ENCODE peak calls at places on chromosomes 1 and 21, in nine cellular contexts. One of them, this sample, is unnamed.

GRCh38 chr1:40301066-40301465 is 16.0 kb downstream of the COL9A2 start:
- DNase-seq in colonic mucosa: no peak
- DNase-seq in endodermal cell: no peak
- DNase-seq in A549: no peak
- DNase-seq in Panc1: no peak
- DNase-seq in nephron progenitor cell: no peak
- DNase-seq in astrocyte of the spinal cord: no peak
- DNase-seq in astrocyte: no peak
- DNase-seq in CD8-positive, alpha-beta T cell: no peak
- DNase-seq in this sample: no peak

GRCh38 chr1:234069760-234070159 is 165.3 kb downstream of the SLC35F3 start:
- DNase-seq in astrocyte of the spinal cord: no peak
- DNase-seq in CD8-positive, alpha-beta T cell: no peak
- DNase-seq in nephron progenitor cell: no peak
- DNase-seq in Panc1: no peak
- DNase-seq in colonic mucosa: no peak
- DNase-seq in endodermal cell: peak
- DNase-seq in astrocyte: no peak
- DNase-seq in A549: peak
- DNase-seq in this sample: no peak

GRCh38 chr21:29346281-29346680 is 47.6 kb downstream of the BACH1 start:
- DNase-seq in A549: no peak
- DNase-seq in CD8-positive, alpha-beta T cell: no peak
- DNase-seq in astrocyte: no peak
- DNase-seq in endodermal cell: no peak
- DNase-seq in Panc1: no peak
- DNase-seq in nephron progenitor cell: no peak
- DNase-seq in colonic mucosa: no peak
- DNase-seq in astrocyte of the spinal cord: no peak
- DNase-seq in this sample: no peak

GRCh38 chr1:14983277-14983676 is 170.3 kb upstream of the TMEM51 start:
- DNase-seq in CD8-positive, alpha-beta T cell: no peak
- DNase-seq in A549: no peak
- DNase-seq in endodermal cell: peak
- DNase-seq in Panc1: no peak
- DNase-seq in nephron progenitor cell: no peak
- DNase-seq in colonic mucosa: no peak
- DNase-seq in astrocyte of the spinal cord: no peak
- DNase-seq in astrocyte: no peak
- DNase-seq in this sample: no peak

GRCh38 chr1:62515055-62515454 is 78.2 kb downstream of the USP1 start:
- DNase-seq in CD8-positive, alpha-beta T cell: no peak
- DNase-seq in endodermal cell: no peak
- DNase-seq in colonic mucosa: no peak
- DNase-seq in nephron progenitor cell: no peak
- DNase-seq in astrocyte: no peak
- DNase-seq in astrocyte of the spinal cord: no peak
- DNase-seq in A549: no peak
- DNase-seq in Panc1: no peak
- DNase-seq in this sample: no peak

GRCh38 chr1:21052034-21052433 is 124.7 kb downstream of the EIF4G3 start:
- DNase-seq in astrocyte of the spinal cord: no peak
- DNase-seq in A549: no peak
- DNase-seq in astrocyte: no peak
- DNase-seq in nephron progenitor cell: no peak
- DNase-seq in endodermal cell: no peak
- DNase-seq in colonic mucosa: no peak
- DNase-seq in CD8-positive, alpha-beta T cell: no peak
- DNase-seq in Panc1: no peak
- DNase-seq in this sample: no peak

GRCh38 chr1:61626820-61627219 is 98.1 kb downstream of the TM2D1 start:
- DNase-seq in endodermal cell: no peak
- DNase-seq in CD8-positive, alpha-beta T cell: no peak
- DNase-seq in astrocyte: peak
- DNase-seq in colonic mucosa: no peak
- DNase-seq in astrocyte of the spinal cord: no peak
- DNase-seq in Panc1: no peak
- DNase-seq in A549: no peak
- DNase-seq in nephron progenitor cell: no peak
- DNase-seq in this sample: no peak

GRCh38 chr1:183515002-183515689 is 42.8 kb downstream of the SMG7 start:
- DNase-seq in Panc1: peak
- DNase-seq in colonic mucosa: no peak
- DNase-seq in astrocyte: peak
- DNase-seq in endodermal cell: no peak
- DNase-seq in astrocyte of the spinal cord: peak
- DNase-seq in nephron progenitor cell: no peak
- DNase-seq in CD8-positive, alpha-beta T cell: no peak
- DNase-seq in A549: peak
- DNase-seq in this sample: no peak

GRCh38 chr1:39352881-39353280 is 138.6 kb upstream of the BMP8A start:
- DNase-seq in astrocyte of the spinal cord: no peak
- DNase-seq in nephron progenitor cell: no peak
- DNase-seq in astrocyte: no peak
- DNase-seq in endodermal cell: no peak
- DNase-seq in A549: no peak
- DNase-seq in Panc1: no peak
- DNase-seq in colonic mucosa: no peak
- DNase-seq in CD8-positive, alpha-beta T cell: no peak
- DNase-seq in this sample: no peak

GRCh38 chr1:241136401-241136800 is 220.6 kb downstream of the RGS7 start:
- DNase-seq in A549: no peak
- DNase-seq in colonic mucosa: no peak
- DNase-seq in CD8-positive, alpha-beta T cell: no peak
- DNase-seq in Panc1: no peak
- DNase-seq in astrocyte: no peak
- DNase-seq in astrocyte of the spinal cord: no peak
- DNase-seq in nephron progenitor cell: no peak
- DNase-seq in endodermal cell: no peak
- DNase-seq in this sample: no peak

GRCh38 chr1:3577300-3577699 is 34.0 kb downstream of the MEGF6 start:
- DNase-seq in CD8-positive, alpha-beta T cell: no peak
- DNase-seq in astrocyte of the spinal cord: peak
- DNase-seq in astrocyte: peak
- DNase-seq in endodermal cell: no peak
- DNase-seq in nephron progenitor cell: no peak
- DNase-seq in Panc1: no peak
- DNase-seq in A549: no peak
- DNase-seq in colonic mucosa: no peak
- DNase-seq in this sample: no peak

GRCh38 chr1:59692591-59692990 is 122.2 kb upstream of the HOOK1 start:
- DNase-seq in A549: no peak
- DNase-seq in Panc1: no peak
- DNase-seq in CD8-positive, alpha-beta T cell: no peak
- DNase-seq in colonic mucosa: no peak
- DNase-seq in astrocyte: peak
- DNase-seq in astrocyte of the spinal cord: peak
- DNase-seq in endodermal cell: no peak
- DNase-seq in nephron progenitor cell: no peak
- DNase-seq in this sample: no peak

GRCh38 chr21:34890724-34891609 is 158.1 kb downstream of the RUNX1 start:
- DNase-seq in A549: no peak
- DNase-seq in endodermal cell: peak
- DNase-seq in colonic mucosa: no peak
- DNase-seq in astrocyte of the spinal cord: peak
- DNase-seq in Panc1: no peak
- DNase-seq in CD8-positive, alpha-beta T cell: no peak
- DNase-seq in astrocyte: peak
- DNase-seq in nephron progenitor cell: peak
- DNase-seq in this sample: no peak

GRCh38 chr21:43300496-43301423 is 126.2 kb downstream of the SIK1 start:
- DNase-seq in endodermal cell: no peak
- DNase-seq in astrocyte of the spinal cord: no peak
- DNase-seq in CD8-positive, alpha-beta T cell: no peak
- DNase-seq in A549: no peak
- DNase-seq in nephron progenitor cell: peak
- DNase-seq in astrocyte: no peak
- DNase-seq in Panc1: no peak
- DNase-seq in colonic mucosa: no peak
- DNase-seq in this sample: no peak

GRCh38 chr1:211830055-211830329 is 571 bp downstream of the LPGAT1 start:
- DNase-seq in A549: no peak
- DNase-seq in astrocyte: no peak
- DNase-seq in nephron progenitor cell: peak
- DNase-seq in Panc1: no peak
- DNase-seq in endodermal cell: no peak
- DNase-seq in CD8-positive, alpha-beta T cell: peak
- DNase-seq in colonic mucosa: no peak
- DNase-seq in astrocyte of the spinal cord: no peak
- DNase-seq in this sample: no peak

GRCh38 chr1:234631721-234632125 is 21.7 kb upstream of the IRF2BP2 start:
- DNase-seq in astrocyte: peak
- DNase-seq in A549: peak
- DNase-seq in Panc1: no peak
- DNase-seq in CD8-positive, alpha-beta T cell: no peak
- DNase-seq in nephron progenitor cell: no peak
- DNase-seq in astrocyte of the spinal cord: peak
- DNase-seq in endodermal cell: no peak
- DNase-seq in colonic mucosa: peak
- DNase-seq in this sample: no peak

GRCh38 chr1:47804127-47804526 is 193.1 kb downstream of the TRABD2B start:
- DNase-seq in astrocyte of the spinal cord: no peak
- DNase-seq in CD8-positive, alpha-beta T cell: no peak
- DNase-seq in endodermal cell: no peak
- DNase-seq in Panc1: no peak
- DNase-seq in nephron progenitor cell: peak
- DNase-seq in colonic mucosa: no peak
- DNase-seq in A549: no peak
- DNase-seq in astrocyte: no peak
- DNase-seq in this sample: no peak

GRCh38 chr1:200458780-200459179 is 48.9 kb upstream of the ZNF281 start:
- DNase-seq in A549: no peak
- DNase-seq in endodermal cell: no peak
- DNase-seq in colonic mucosa: no peak
- DNase-seq in astrocyte of the spinal cord: no peak
- DNase-seq in CD8-positive, alpha-beta T cell: no peak
- DNase-seq in astrocyte: no peak
- DNase-seq in Panc1: no peak
- DNase-seq in nephron progenitor cell: no peak
- DNase-seq in this sample: no peak

GRCh38 chr21:34801519-34802132 is 132.8 kb downstream of the CLIC6 start:
- DNase-seq in A549: peak
- DNase-seq in endodermal cell: peak
- DNase-seq in Panc1: no peak
- DNase-seq in astrocyte: no peak
- DNase-seq in nephron progenitor cell: peak
- DNase-seq in colonic mucosa: no peak
- DNase-seq in astrocyte of the spinal cord: no peak
- DNase-seq in CD8-positive, alpha-beta T cell: no peak
- DNase-seq in this sample: no peak

GRCh38 chr1:174258148-174258550 is 98.8 kb downstream of the RABGAP1L start:
- DNase-seq in nephron progenitor cell: peak
- DNase-seq in astrocyte of the spinal cord: peak
- DNase-seq in astrocyte: peak
- DNase-seq in Panc1: peak
- DNase-seq in CD8-positive, alpha-beta T cell: peak
- DNase-seq in endodermal cell: peak
- DNase-seq in colonic mucosa: peak
- DNase-seq in A549: peak
- DNase-seq in this sample: no peak

GRCh38 chr1:117562581-117563491 is 43.0 kb upstream of the TENT5C start:
- DNase-seq in endodermal cell: no peak
- DNase-seq in Panc1: no peak
- DNase-seq in CD8-positive, alpha-beta T cell: no peak
- DNase-seq in astrocyte of the spinal cord: no peak
- DNase-seq in A549: no peak
- DNase-seq in nephron progenitor cell: no peak
- DNase-seq in colonic mucosa: peak
- DNase-seq in astrocyte: no peak
- DNase-seq in this sample: no peak

GRCh38 chr1:42167611-42168396 is 3.3 kb upstream of the GUCA2A start:
- DNase-seq in colonic mucosa: peak
- DNase-seq in CD8-positive, alpha-beta T cell: no peak
- DNase-seq in A549: no peak
- DNase-seq in Panc1: no peak
- DNase-seq in astrocyte: no peak
- DNase-seq in endodermal cell: peak
- DNase-seq in nephron progenitor cell: no peak
- DNase-seq in astrocyte of the spinal cord: no peak
- DNase-seq in this sample: no peak

GRCh38 chr1:91700332-91700731 is 185.6 kb downstream of the TGFBR3 start:
- DNase-seq in astrocyte of the spinal cord: peak
- DNase-seq in A549: peak
- DNase-seq in nephron progenitor cell: no peak
- DNase-seq in Panc1: no peak
- DNase-seq in endodermal cell: no peak
- DNase-seq in CD8-positive, alpha-beta T cell: no peak
- DNase-seq in astrocyte: no peak
- DNase-seq in colonic mucosa: no peak
- DNase-seq in this sample: no peak
- TF ChIP-seq CTCF in astrocyte of the spinal cord: peak
- TF ChIP-seq CTCF in A549: no peak
- TF ChIP-seq CTCF in nephron progenitor cell: no peak
- TF ChIP-seq CTCF in Panc1: no peak
- TF ChIP-seq CTCF in endodermal cell: peak
- TF ChIP-seq CTCF in CD8-positive, alpha-beta T cell: no peak
- TF ChIP-seq CTCF in astrocyte: peak
- TF ChIP-seq CTCF in colonic mucosa: no peak
- TF ChIP-seq CTCF in this sample: no peak

GRCh38 chr1:43974443-43975248 is at the start of gene ATP6V0B:
- DNase-seq in astrocyte of the spinal cord: peak
- DNase-seq in Panc1: no peak
- DNase-seq in astrocyte: peak
- DNase-seq in colonic mucosa: peak
- DNase-seq in A549: peak
- DNase-seq in CD8-positive, alpha-beta T cell: peak
- DNase-seq in endodermal cell: peak
- DNase-seq in nephron progenitor cell: peak
- DNase-seq in this sample: peak
- TF ChIP-seq CTCF in astrocyte of the spinal cord: peak
- TF ChIP-seq CTCF in Panc1: no peak
- TF ChIP-seq CTCF in astrocyte: no peak
- TF ChIP-seq CTCF in colonic mucosa: no peak
- TF ChIP-seq CTCF in A549: no peak
- TF ChIP-seq CTCF in CD8-positive, alpha-beta T cell: no peak
- TF ChIP-seq CTCF in endodermal cell: peak
- TF ChIP-seq CTCF in nephron progenitor cell: no peak
- TF ChIP-seq CTCF in this sample: peak

GRCh38 chr1:152960452-152961044 is 9.9 kb upstream of the SPRR4 start:
- DNase-seq in nephron progenitor cell: no peak
- DNase-seq in endodermal cell: peak
- DNase-seq in astrocyte of the spinal cord: no peak
- DNase-seq in Panc1: no peak
- DNase-seq in astrocyte: no peak
- DNase-seq in A549: no peak
- DNase-seq in CD8-positive, alpha-beta T cell: no peak
- DNase-seq in colonic mucosa: no peak
- DNase-seq in this sample: no peak
- TF ChIP-seq CTCF in nephron progenitor cell: no peak
- TF ChIP-seq CTCF in endodermal cell: peak
- TF ChIP-seq CTCF in astrocyte of the spinal cord: no peak
- TF ChIP-seq CTCF in Panc1: peak
- TF ChIP-seq CTCF in astrocyte: no peak
- TF ChIP-seq CTCF in A549: no peak
- TF ChIP-seq CTCF in CD8-positive, alpha-beta T cell: no peak
- TF ChIP-seq CTCF in colonic mucosa: no peak
- TF ChIP-seq CTCF in this sample: no peak

DNA sequence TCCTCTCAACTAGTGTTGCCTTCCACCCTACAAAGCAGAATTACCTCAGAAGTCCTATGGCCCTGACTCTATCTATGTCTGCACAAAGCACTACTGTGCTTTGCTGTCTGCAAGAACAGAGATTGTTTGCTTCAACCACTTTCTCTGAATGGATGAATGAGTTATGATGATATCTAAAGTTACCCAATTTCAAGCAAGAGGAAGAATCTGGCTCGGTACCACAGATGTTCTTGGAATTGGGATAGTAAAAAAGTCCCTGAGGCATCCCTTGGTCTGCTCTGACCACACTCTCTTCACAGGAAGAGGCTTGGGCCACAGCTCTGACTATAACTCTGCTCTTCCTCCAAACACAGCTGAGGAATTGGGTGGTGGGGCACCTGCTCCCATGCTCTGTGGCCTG is 31.2 kb downstream of the MTARC1 start:
- DNase-seq in colonic mucosa: no peak
- DNase-seq in astrocyte: peak
- DNase-seq in Panc1: no peak
- DNase-seq in A549: no peak
- DNase-seq in astrocyte of the spinal cord: no peak
- DNase-seq in endodermal cell: no peak
- DNase-seq in CD8-positive, alpha-beta T cell: no peak
- DNase-seq in nephron progenitor cell: no peak
- DNase-seq in this sample: no peak
- TF ChIP-seq CTCF in colonic mucosa: no peak
- TF ChIP-seq CTCF in astrocyte: no peak
- TF ChIP-seq CTCF in Panc1: no peak
- TF ChIP-seq CTCF in A549: no peak
- TF ChIP-seq CTCF in astrocyte of the spinal cord: no peak
- TF ChIP-seq CTCF in endodermal cell: no peak
- TF ChIP-seq CTCF in CD8-positive, alpha-beta T cell: no peak
- TF ChIP-seq CTCF in nephron progenitor cell: no peak
- TF ChIP-seq CTCF in this sample: no peak